ENCODE peak calls at places on chromosomes 1 and 21, in four cellular contexts. One of them, this sample, is unnamed.

GRCh38 chr1:187443939-187444338 is 615.2 kb downstream of the PLA2G4A start:
- DNase-seq in keratinocyte: no peak
- DNase-seq in neuronal stem cell: no peak
- DNase-seq in HCT116: no peak
- DNase-seq in this sample: no peak

GRCh38 chr21:37087188-37087587 is 14.1 kb downstream of the TTC3 start:
- DNase-seq in neuronal stem cell: no peak
- DNase-seq in keratinocyte: no peak
- DNase-seq in HCT116: peak; percentile 29
- DNase-seq in this sample: peak; percentile 52

GRCh38 chr1:109438798-109439297 is 12.6 kb upstream of the PSMA5 start:
- DNase-seq in keratinocyte: no peak
- DNase-seq in HCT116: peak; percentile 28
- DNase-seq in neuronal stem cell: no peak
- DNase-seq in this sample: peak; percentile 77

GRCh38 chr1:216944864-216945505 is 221.8 kb upstream of the ESRRG start:
- DNase-seq in keratinocyte: no peak
- DNase-seq in HCT116: no peak
- DNase-seq in neuronal stem cell: peak; percentile 11
- DNase-seq in this sample: no peak

GRCh38 chr1:169046671-169047070 is 59.8 kb upstream of the ATP1B1 start:
- DNase-seq in neuronal stem cell: no peak
- DNase-seq in keratinocyte: no peak
- DNase-seq in HCT116: no peak
- DNase-seq in this sample: no peak

GRCh38 chr1:214446772-214447556 is 104.4 kb downstream of the PTPN14 start:
- DNase-seq in HCT116: peak; percentile 93
- DNase-seq in keratinocyte: no peak
- DNase-seq in neuronal stem cell: no peak
- DNase-seq in this sample: peak; percentile 79

GRCh38 chr21:15788847-15789548 is 59.2 kb downstream of the USP25 start:
- DNase-seq in neuronal stem cell: no peak
- DNase-seq in keratinocyte: no peak
- DNase-seq in HCT116: no peak
- DNase-seq in this sample: peak; percentile 77

GRCh38 chr1:202034683-202035462 is 24.5 kb downstream of the ELF3 start:
- DNase-seq in HCT116: peak; percentile 91
- DNase-seq in neuronal stem cell: no peak
- DNase-seq in keratinocyte: no peak
- DNase-seq in this sample: peak; percentile 98

GRCh38 chr1:3678361-3679097 is 26.2 kb downstream of the TP73 start:
- DNase-seq in keratinocyte: no peak
- DNase-seq in neuronal stem cell: no peak
- DNase-seq in HCT116: no peak
- DNase-seq in this sample: no peak

GRCh38 chr1:161008857-161009554 is 11.9 kb downstream of the F11R start:
- DNase-seq in keratinocyte: no peak
- DNase-seq in neuronal stem cell: no peak
- DNase-seq in HCT116: no peak
- DNase-seq in this sample: peak; percentile 89

GRCh38 chr21:37700641-37701202 is 215.5 kb downstream of the KCNJ6 start:
- DNase-seq in keratinocyte: peak; percentile 26
- DNase-seq in HCT116: peak; percentile 73
- DNase-seq in neuronal stem cell: peak; percentile 60
- DNase-seq in this sample: peak; percentile 85

GRCh38 chr1:230145505-230145899 is 78.5 kb downstream of the GALNT2 start:
- DNase-seq in neuronal stem cell: no peak
- DNase-seq in keratinocyte: no peak
- DNase-seq in HCT116: no peak
- DNase-seq in this sample: no peak

GRCh38 chr1:154478639-154479038 is 23.4 kb upstream of the TDRD10 start:
- DNase-seq in HCT116: no peak
- DNase-seq in neuronal stem cell: no peak
- DNase-seq in keratinocyte: no peak
- DNase-seq in this sample: peak; percentile 16

GRCh38 chr1:22121421-22121911 is 21.4 kb downstream of the WNT4 start:
- DNase-seq in HCT116: no peak
- DNase-seq in keratinocyte: no peak
- DNase-seq in neuronal stem cell: no peak
- DNase-seq in this sample: no peak

GRCh38 chr1:46801323-46802055 is 2.6 kb downstream of the CYP4B1 start:
- DNase-seq in neuronal stem cell: no peak
- DNase-seq in keratinocyte: no peak
- DNase-seq in HCT116: no peak
- DNase-seq in this sample: no peak

GRCh38 chr1:204863024-204863423 is 7.6 kb upstream of the NFASC start:
- DNase-seq in keratinocyte: no peak
- DNase-seq in neuronal stem cell: no peak
- DNase-seq in HCT116: no peak
- DNase-seq in this sample: no peak

GRCh38 chr1:151356668-151357067 is 9.6 kb upstream of the RFX5 start:
- DNase-seq in HCT116: no peak
- DNase-seq in neuronal stem cell: no peak
- DNase-seq in keratinocyte: no peak
- DNase-seq in this sample: no peak
- H3K9ac ChIP-seq in HCT116: no peak overlapping the region
- H3K9ac ChIP-seq in neuronal stem cell: no peak overlapping the region
- H3K9ac ChIP-seq in keratinocyte: no peak overlapping the region
- H3K9ac ChIP-seq in this sample: no peak overlapping the region

GRCh38 chr1:50416150-50416527 is 7.1 kb downstream of the DMRTA2 start:
- DNase-seq in neuronal stem cell: no peak
- DNase-seq in keratinocyte: no peak
- DNase-seq in HCT116: no peak
- DNase-seq in this sample: no peak

GRCh38 chr1:50416553-50417453 is 6.4 kb downstream of the DMRTA2 start:
- DNase-seq in keratinocyte: no peak
- DNase-seq in neuronal stem cell: no peak
- DNase-seq in HCT116: no peak
- DNase-seq in this sample: no peak

GRCh38 chr1:50417946-50418599 is 5.2 kb downstream of the DMRTA2 start:
- DNase-seq in HCT116: no peak
- DNase-seq in keratinocyte: no peak
- DNase-seq in neuronal stem cell: no peak
- DNase-seq in this sample: no peak

GRCh38 chr1:50418600-50419109 is 4.6 kb downstream of the DMRTA2 start:
- DNase-seq in neuronal stem cell: peak; percentile 40
- DNase-seq in HCT116: no peak
- DNase-seq in keratinocyte: no peak
- DNase-seq in this sample: peak; percentile 37

DNA sequence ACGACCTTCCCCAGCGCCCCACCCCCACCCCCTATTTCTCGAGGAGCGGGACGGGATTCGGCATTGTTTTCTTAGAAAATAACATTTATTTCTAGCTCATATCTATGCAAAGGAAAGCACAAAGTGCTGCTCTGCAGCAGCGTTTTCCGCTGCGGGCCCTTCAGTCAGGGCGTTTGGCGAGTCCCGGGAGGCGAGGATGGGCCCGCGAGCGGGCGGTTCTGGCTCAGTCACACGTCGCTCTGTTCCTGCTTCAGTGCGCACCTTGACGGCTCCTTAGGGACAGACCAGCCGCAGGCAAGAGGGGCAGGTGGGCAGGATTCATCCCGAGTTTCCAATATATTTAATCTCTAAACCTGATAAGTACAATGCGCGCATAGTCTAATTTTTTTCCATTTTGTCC is 5.8 kb downstream of the DMRTA2 start:
- DNase-seq in HCT116: no peak
- DNase-seq in keratinocyte: no peak
- DNase-seq in neuronal stem cell: no peak
- DNase-seq in this sample: no peak
- H3K27me3 ChIP-seq in HCT116: no peaks in the 10 kb centered on the region
- H3K27me3 ChIP-seq in keratinocyte: peaks cover 98% of the 10 kb centered on the region
- H3K27me3 ChIP-seq in neuronal stem cell: peaks cover 94% of the 10 kb centered on the region
- H3K27me3 ChIP-seq in this sample: peaks cover 80% of the 10 kb centered on the region

GRCh38 chr21:45183852-45184251 is 103.8 kb downstream of the POFUT2 start:
- DNase-seq in HCT116: no peak
- DNase-seq in neuronal stem cell: no peak
- DNase-seq in keratinocyte: no peak
- DNase-seq in this sample: no peak
- H3K36me3 ChIP-seq in HCT116: peaks cover 4% of the 10 kb centered on the region
- H3K36me3 ChIP-seq in neuronal stem cell: peaks cover 4% of the 10 kb centered on the region
- H3K36me3 ChIP-seq in keratinocyte: peaks cover 18% of the 10 kb centered on the region
- H3K36me3 ChIP-seq in this sample: peaks cover 88% of the 10 kb centered on the region

GRCh38 chr1:226306425-226306824 is 2.5 kb downstream of the LIN9 start:
- DNase-seq in keratinocyte: no peak
- DNase-seq in neuronal stem cell: no peak
- DNase-seq in HCT116: no peak
- DNase-seq in this sample: no peak
- H3K9ac ChIP-seq in keratinocyte: no peak overlapping the region
- H3K9ac ChIP-seq in neuronal stem cell: no peak overlapping the region
- H3K9ac ChIP-seq in HCT116: no peak overlapping the region
- H3K9ac ChIP-seq in this sample: no peak overlapping the region

DNA sequence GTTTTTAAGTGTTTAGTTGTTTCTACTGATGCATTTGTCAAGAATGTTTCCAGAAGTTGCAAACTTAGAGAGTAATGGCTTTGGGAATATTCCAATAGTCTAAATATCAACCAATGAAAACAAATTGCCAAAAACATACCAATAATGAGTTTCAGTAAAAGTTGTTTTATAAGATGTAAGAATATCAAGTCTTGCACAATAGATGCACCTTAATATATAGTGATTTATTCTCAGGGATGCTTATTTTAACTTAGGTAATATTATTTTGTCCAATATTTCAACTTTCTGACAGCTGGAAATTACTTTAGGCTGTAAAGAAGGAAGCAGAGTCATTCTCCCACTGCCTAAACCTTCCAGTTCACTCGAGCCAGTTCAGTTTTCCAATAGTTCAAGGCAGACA is 5.4 kb upstream of the NMNAT2 start:
- DNase-seq in keratinocyte: no peak
- DNase-seq in neuronal stem cell: no peak
- DNase-seq in HCT116: no peak
- DNase-seq in this sample: no peak
- H3K27me3 ChIP-seq in keratinocyte: peaks cover 14% of the 10 kb centered on the region
- H3K27me3 ChIP-seq in neuronal stem cell: peaks cover 2% of the 10 kb centered on the region
- H3K27me3 ChIP-seq in HCT116: no peaks in the 10 kb centered on the region
- H3K27me3 ChIP-seq in this sample: peaks cover 27% of the 10 kb centered on the region

GRCh38 chr1:42934541-42935312 is 23.9 kb downstream of the SLC2A1 start:
- DNase-seq in HCT116: no peak
- DNase-seq in neuronal stem cell: no peak
- DNase-seq in keratinocyte: no peak
- DNase-seq in this sample: no peak
- H3K36me3 ChIP-seq in HCT116: peaks cover 9% of the 10 kb centered on the region
- H3K36me3 ChIP-seq in neuronal stem cell: peaks cover 87% of the 10 kb centered on the region
- H3K36me3 ChIP-seq in keratinocyte: peaks cover 83% of the 10 kb centered on the region
- H3K36me3 ChIP-seq in this sample: peaks cover 15% of the 10 kb centered on the region

DNA sequence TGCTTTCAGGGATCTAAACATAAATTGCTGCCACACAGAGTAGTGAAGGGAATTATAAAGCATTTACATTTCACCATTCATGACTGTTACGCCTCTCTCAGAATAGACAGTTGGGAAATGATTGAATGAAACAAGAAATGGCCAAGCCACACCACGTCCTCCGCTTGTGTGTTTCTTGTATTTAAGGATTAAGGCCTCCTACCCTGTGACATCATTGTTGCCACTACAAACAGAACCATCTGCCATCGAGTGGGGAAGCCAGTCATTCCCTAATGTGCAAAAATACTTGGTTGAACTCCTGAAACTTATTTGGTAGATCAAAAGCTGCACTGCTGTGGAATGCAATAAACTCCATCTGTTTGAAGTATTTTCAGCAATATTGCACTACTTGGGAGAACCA is 99.1 kb upstream of the C1orf105 start:
- DNase-seq in HCT116: no peak
- DNase-seq in keratinocyte: no peak
- DNase-seq in neuronal stem cell: no peak
- DNase-seq in this sample: peak; percentile 83
- H3K9ac ChIP-seq in HCT116: no peak overlapping the region
- H3K9ac ChIP-seq in keratinocyte: no peak overlapping the region
- H3K9ac ChIP-seq in neuronal stem cell: no peak overlapping the region
- H3K9ac ChIP-seq in this sample: peak overlapping the region; percentile 87

DNA sequence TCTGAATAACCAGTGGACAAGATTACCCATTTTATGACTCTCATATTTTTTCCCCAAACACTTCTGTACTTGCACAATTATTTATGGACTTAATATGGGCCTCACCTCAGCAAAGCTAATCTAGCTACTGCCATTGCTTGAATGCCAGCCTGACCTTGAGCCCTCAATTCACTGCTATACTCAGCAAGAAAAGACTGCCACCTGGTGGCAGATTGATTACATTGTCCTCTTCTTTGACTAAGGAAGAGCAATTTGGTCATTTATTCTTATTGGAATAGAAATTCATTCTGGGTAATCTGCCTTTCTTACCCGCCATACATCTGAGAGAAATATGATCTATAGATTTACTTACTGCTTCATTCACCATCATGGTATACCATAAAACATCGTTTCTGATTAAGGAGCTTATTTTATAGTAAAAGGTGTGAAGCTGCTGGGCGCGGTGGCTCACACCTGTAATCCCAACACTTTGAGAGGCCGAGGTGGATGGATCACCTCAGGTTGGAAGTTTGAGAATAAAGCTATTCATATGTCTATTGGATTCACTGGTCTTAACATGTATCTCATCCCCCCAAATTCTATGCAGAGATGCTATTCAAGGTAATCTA is 32.9 kb upstream of the DIPK1A start:
- DNase-seq in keratinocyte: peak; percentile 33
- DNase-seq in HCT116: peak; percentile 75
- DNase-seq in neuronal stem cell: peak; percentile 72
- DNase-seq in this sample: peak; percentile 97
- H3K27me3 ChIP-seq in keratinocyte: no peaks in the 10 kb centered on the region
- H3K27me3 ChIP-seq in HCT116: no peaks in the 10 kb centered on the region
- H3K27me3 ChIP-seq in neuronal stem cell: no peaks in the 10 kb centered on the region
- H3K27me3 ChIP-seq in this sample: no peaks in the 10 kb centered on the region